ENCODE peak calls at places on chromosomes 11 and 22, in six cellular contexts. V is upper lobe of right lung, M is T-helper 1 cell, U is RWPE1, N is aorta, C is thyroid gland. R is an unnamed sample.

GRCh38 chr11:13109616-13110015 is 100.5 kb downstream of the RASSF10 start:
- DNase-seq in N (no peak), M (no peak), U (no peak), V (no peak), C (no peak), R (no peak)

GRCh38 chr22:49099496-49100124 is 728.1 kb downstream of the BRD1 start:
- DNase-seq in N (peak), V (no peak), C (no peak), M (no peak), U (no peak), R (no peak)

GRCh38 chr22:41117127-41117965 is 25.0 kb downstream of the EP300 start:
- DNase-seq in M (no peak), U (no peak), N (no peak), C (no peak), V (no peak), R (no peak)

GRCh38 chr11:134662629-134663360 is 250.8 kb upstream of the B3GAT1 start:
- DNase-seq in N (no peak), U (no peak), V (no peak), M (no peak), C (no peak), R (no peak)

GRCh38 chr11:110000045-110000502 is 93.1 kb upstream of the ZC3H12C start:
- DNase-seq in U (peak), M (no peak), C (peak), V (no peak), N (no peak), R (no peak)

GRCh38 chr22:20434264-20434751 is 3.3 kb downstream of the SCARF2 start:
- DNase-seq in N (peak), M (no peak), V (peak), U (no peak), C (no peak), R (no peak)

GRCh38 chr11:1862588-1863351 is 9.9 kb downstream of the LSP1 start:
- DNase-seq in C (no peak), M (no peak), U (peak), N (peak), V (no peak), R (no peak)

GRCh38 chr22:29641052-29641780 is 37.8 kb downstream of the NF2 start:
- DNase-seq in C (no peak), U (no peak), V (no peak), N (no peak), M (no peak), R (no peak)

GRCh38 chr11:34641981-34642380 is 21.1 kb downstream of the EHF start:
- DNase-seq in M (no peak), V (no peak), N (no peak), C (peak), U (no peak), R (no peak)

GRCh38 chr11:125971618-125972017 is 25.8 kb downstream of the VSIG10L2 start:
- DNase-seq in U (no peak), M (no peak), V (no peak), N (no peak), C (no peak), R (no peak)

GRCh38 chr11:34897171-34897870 is 18.9 kb downstream of the APIP start:
- DNase-seq in M (no peak), N (no peak), C (no peak), V (no peak), U (no peak), R (no peak)

GRCh38 chr11:2791139-2791520 is 91.3 kb upstream of the KCNQ1OT1 start:
- DNase-seq in C (no peak), V (peak), M (no peak), U (no peak), N (peak), R (no peak)

GRCh38 chr11:89420981-89421380 is 70.2 kb downstream of the NOX4 start:
- DNase-seq in C (no peak), U (no peak), V (no peak), M (no peak), N (no peak), R (no peak)

GRCh38 chr11:86623041-86623621 is 49.3 kb downstream of the ME3 start:
- DNase-seq in N (no peak), M (no peak), V (no peak), U (peak), C (no peak), R (no peak)

GRCh38 chr11:70159612-70160570 is 43.2 kb upstream of the FADD start:
- DNase-seq in C (no peak), N (peak), V (no peak), M (no peak), U (peak), R (no peak)

GRCh38 chr11:36425593-36426206 is 84.4 kb downstream of the TRAF6 start:
- DNase-seq in N (no peak), V (no peak), U (no peak), M (no peak), C (no peak), R (no peak)

GRCh38 chr11:83918471-83918870 is 632.3 kb upstream of the CCDC90B start:
- DNase-seq in C (no peak), V (no peak), N (no peak), M (no peak), U (no peak), R (no peak)

GRCh38 chr11:2466869-2467694 is 22.3 kb downstream of the KCNQ1 start:
- DNase-seq in C (no peak), N (peak), U (no peak), V (peak), M (peak), R (no peak)

GRCh38 chr11:110472858-110473257 is 43.1 kb downstream of the FDX1 start:
- DNase-seq in V (no peak), U (no peak), M (no peak), N (no peak), C (no peak), R (no peak)

GRCh38 chr22:45966892-45967365 is 10.0 kb downstream of the WNT7B start:
- DNase-seq in M (no peak), C (no peak), U (no peak), V (no peak), N (no peak), R (no peak)

GRCh38 chr22:22948651-22949611 is 61.3 kb downstream of the IGLL5 start:
- DNase-seq in V (peak), N (peak), M (no peak), U (no peak), C (no peak), R (no peak)